ENCODE peak calls at places on chromosomes 12 and 14, in six cellular contexts. Y is posterior vena cava; L is LoVo; I is stimulated activated CD8-positive, alpha-beta memory T cell treated with anti-CD3 and anti-CD28 coated beads, Interleukin-15, amount 100 ng/mL, for 24 hours; R is progenitor cell of endocrine pancreas; V is activated T-cell treated with anti-CD3 and anti-CD28 coated beads, Interleukin-2, amount 50 U/mL, for 72 hours. D is an unnamed sample.

GRCh38 chr12:68479832-68480291 is 130.8 kb upstream of the RAP1B start:
- DNase-seq in Y (no peak), L (no peak), I (no peak), R (no peak), V (no peak), D (no peak)

GRCh38 chr12:69701821-69702220 is 2.7 kb upstream of the BEST3 start:
- DNase-seq in Y (no peak), L (no peak), I (no peak), R (no peak), V (no peak), D (no peak)

GRCh38 chr14:29458547-29458946 is 469.1 kb downstream of the PRKD1 start:
- DNase-seq in R (no peak), L (no peak), V (no peak), Y (no peak), I (no peak), D (no peak)

GRCh38 chr14:79057333-79057732 is 887.2 kb downstream of the NRXN3 start:
- DNase-seq in R (no peak), V (no peak), I (no peak), L (no peak), Y (no peak), D (no peak)

GRCh38 chr12:85814116-85814515 is 22.1 kb downstream of the RASSF9 start:
- DNase-seq in I (no peak), V (no peak), R (no peak), L (no peak), Y (no peak), D (no peak)

GRCh38 chr14:26282578-26282977 is 315.3 kb downstream of the NOVA1 start:
- DNase-seq in I (no peak), V (no peak), Y (no peak), R (no peak), L (no peak), D (no peak)

GRCh38 chr14:82075566-82075965 is 541.9 kb upstream of the SEL1L start:
- DNase-seq in L (peak), R (peak), Y (no peak), V (peak), I (no peak), D (peak)

GRCh38 chr12:42918387-42918786 is 328.8 kb upstream of the PRICKLE1 start:
- DNase-seq in R (no peak), I (no peak), Y (no peak), V (no peak), L (no peak), D (peak)

GRCh38 chr12:72214163-72214562 is 58.0 kb upstream of the TRHDE start:
- DNase-seq in V (no peak), Y (no peak), I (no peak), L (no peak), R (no peak), D (peak)

GRCh38 chr14:90573385-90574105 is 176.7 kb downstream of the CALM1 start:
- DNase-seq in I (no peak), L (no peak), Y (peak), R (no peak), V (no peak), D (peak)

GRCh38 chr12:6917491-6918231 is 3.3 kb downstream of the ENO2 start:
- DNase-seq in Y (peak), R (no peak), I (no peak), V (no peak), L (no peak), D (peak)

GRCh38 chr14:68376067-68376810 is 416.6 kb downstream of the ZFP36L1 start:
- DNase-seq in I (no peak), V (no peak), R (no peak), Y (no peak), L (peak), D (no peak)

GRCh38 chr12:132329036-132329738 is at the start of gene GALNT9:
- DNase-seq in Y (no peak), L (no peak), V (no peak), I (no peak), R (peak), D (peak)

GRCh38 chr12:13038491-13039161 is 5.6 kb upstream of the FAM234B start:
- DNase-seq in Y (no peak), V (no peak), I (no peak), R (no peak), L (no peak), D (peak)

GRCh38 chr14:84482256-84483071 is 1047.5 kb upstream of the FLRT2 start:
- DNase-seq in Y (no peak), R (no peak), V (no peak), I (no peak), L (no peak), D (peak)

GRCh38 chr12:120956579-120957360 is 21.6 kb upstream of the HNF1A start:
- DNase-seq in L (peak), R (no peak), Y (peak), I (no peak), V (no peak), D (no peak)